ENCODE peak calls at places on chromosomes 1 and 21, in seven cellular contexts. D is activated naive CD4-positive, alpha-beta T cell; Z is activated CD4-positive, alpha-beta T cell treated with anti-CD3 and anti-CD28 coated beads for 36 hours; O is RPMI8226; S is NCI-H1930; C is GM12891; F is suprapubic skin. B is an unnamed sample.

GRCh38 chr1:86758570-86758969 is 54.2 kb downstream of the SH3GLB1 start:
- DNase-seq in D (no peak), Z (no peak), O (no peak), S (peak), C (no peak), F (no peak), B (no peak)

GRCh38 chr1:78676347-78676982 is 26.8 kb downstream of the IFI44 start:
- DNase-seq in D (peak), Z (peak), O (peak), S (peak), C (peak), F (no peak), B (peak)

GRCh38 chr1:85605519-85606413 is 25.2 kb downstream of the CCN1 start:
- DNase-seq in D (no peak), Z (no peak), O (peak), S (no peak), C (no peak), F (no peak), B (no peak)

GRCh38 chr1:153397924-153398651 is 7.2 kb upstream of the S100A8 start:
- DNase-seq in D (no peak), Z (no peak), O (no peak), S (no peak), C (no peak), F (no peak), B (no peak)

GRCh38 chr1:243179714-243180113 is 75.4 kb downstream of the CEP170 start:
- DNase-seq in D (no peak), Z (no peak), O (no peak), S (no peak), C (no peak), F (no peak), B (no peak)

GRCh38 chr1:162200096-162200847 is 130.8 kb downstream of the NOS1AP start:
- DNase-seq in D (no peak), Z (no peak), O (no peak), S (no peak), C (no peak), F (no peak), B (no peak)

GRCh38 chr1:245298781-245299180 is 144.0 kb downstream of the KIF26B start:
- DNase-seq in D (no peak), Z (no peak), O (no peak), S (no peak), C (no peak), F (no peak), B (no peak)

GRCh38 chr21:31732891-31733520 is 1.1 kb upstream of the SCAF4 start:
- DNase-seq in D (peak), Z (peak), O (peak), S (no peak), C (no peak), F (no peak), B (peak)

GRCh38 chr1:118204106-118204505 is 19.1 kb upstream of the SPAG17 start:
- DNase-seq in D (no peak), Z (no peak), O (no peak), S (no peak), C (no peak), F (no peak), B (no peak)

GRCh38 chr1:198699167-198700015 is 60.6 kb downstream of the PTPRC start:
- DNase-seq in D (no peak), Z (peak), O (no peak), S (no peak), C (no peak), F (no peak), B (peak)

GRCh38 chr1:36182734-36183133 is 26.8 kb downstream of the MAP7D1 start:
- DNase-seq in D (no peak), Z (no peak), O (no peak), S (no peak), C (no peak), F (no peak), B (peak)

GRCh38 chr21:41615613-41616012 is 107.7 kb upstream of the TMPRSS2 start:
- DNase-seq in D (no peak), Z (no peak), O (no peak), S (no peak), C (no peak), F (no peak), B (no peak)

GRCh38 chr1:244029137-244029536 is 21.9 kb upstream of the ZBTB18 start:
- DNase-seq in D (no peak), Z (no peak), O (no peak), S (no peak), C (no peak), F (no peak), B (no peak)

GRCh38 chr1:101235696-101236545 is 898 bp upstream of the S1PR1 start:
- DNase-seq in D (peak), Z (peak), O (peak), S (no peak), C (peak), F (no peak), B (peak)

GRCh38 chr1:218496561-218496960 is 151.4 kb downstream of the TGFB2 start:
- DNase-seq in D (no peak), Z (no peak), O (no peak), S (no peak), C (no peak), F (no peak), B (no peak)